ENCODE peak calls at places on chromosomes 2 and 18, in six cellular contexts. L is stimulated activated naive B cell treated with anti-CD40 and anti-IgM and Interleukin-4, amounts not matched to agents 10 μg/mL and 1 μg/mL and 100 μg/mL, for 72 hours; S is lower lobe of right lung; X is heart left ventricle; Y is gastroesophageal sphincter; N is activated CD8-positive, alpha-beta memory T cell treated with anti-CD3 and anti-CD28 coated beads, Interleukin-2, amount 10 ng/mL, durations not matched to agents 7 days and 5 days. U is an unnamed sample.

GRCh38 chr2:172431428-172431827 is 4.0 kb downstream of the ITGA6 start:
- ATAC-seq in N (no peak), X (peak; percentile 36), Y (no peak), L (no peak), S (peak; percentile 3), U (no peak)

GRCh38 chr18:22200611-22201225 is 31.3 kb downstream of the GATA6 start:
- ATAC-seq in X (peak; percentile 18), N (no peak), L (no peak), Y (no peak), S (no peak), U (peak; percentile 60)

GRCh38 chr2:38298539-38298938 is 78.5 kb downstream of the ATL2 start:
- ATAC-seq in N (no peak), Y (no peak), S (no peak), L (no peak), X (no peak), U (no peak)

GRCh38 chr2:42917374-42918017 is 125.1 kb upstream of the HAAO start:
- ATAC-seq in L (peak; percentile 91), N (no peak), S (peak; percentile 65), Y (peak; percentile 73), X (peak; percentile 30), U (peak; percentile 51)

GRCh38 chr2:206921507-206921906 is 17.8 kb upstream of the CPO start:
- ATAC-seq in N (no peak), X (no peak), Y (no peak), S (no peak), L (no peak), U (no peak)

GRCh38 chr2:157526070-157526469 is 82.2 kb upstream of the CYTIP start:
- ATAC-seq in N (no peak), X (no peak), L (no peak), S (no peak), Y (no peak), U (no peak)

GRCh38 chr2:33673937-33674336 is 74.8 kb upstream of the FAM98A start:
- ATAC-seq in S (no peak), X (no peak), N (no peak), L (no peak), Y (no peak), U (no peak)

GRCh38 chr2:74374509-74375205 is 5.5 kb downstream of the DCTN1 start:
- ATAC-seq in S (peak; percentile 81), X (peak; percentile 92), N (no peak), Y (peak; percentile 97), L (no peak), U (no peak)

GRCh38 chr2:53952519-53952918 is 18.3 kb downstream of the PSME4 start:
- ATAC-seq in S (no peak), N (no peak), X (no peak), L (no peak), Y (no peak), U (no peak)

GRCh38 chr18:11159844-11160243 is 10.5 kb upstream of the PIEZO2 start:
- ATAC-seq in X (no peak), N (no peak), Y (no peak), L (no peak), S (no peak), U (no peak)

GRCh38 chr2:227642691-227643090 is 23.9 kb upstream of the SCYGR5 start:
- ATAC-seq in Y (no peak), N (no peak), X (no peak), S (no peak), L (no peak), U (no peak)

GRCh38 chr18:50189160-50189559 is 5.8 kb downstream of the MYO5B start:
- ATAC-seq in L (peak; percentile 87), N (no peak), X (no peak), Y (no peak), S (no peak), U (no peak)

GRCh38 chr2:105652014-105652796 is 92.5 kb upstream of the NCK2 start:
- ATAC-seq in L (no peak), X (no peak), Y (no peak), S (no peak), N (no peak), U (no peak)

GRCh38 chr2:161722547-161723503 is 98.6 kb downstream of the SLC4A10 start:
- ATAC-seq in Y (no peak), L (no peak), N (no peak), S (peak; percentile 29), X (no peak), U (no peak)

GRCh38 chr18:56089607-56090258 is 501.7 kb upstream of the TCF4 start:
- ATAC-seq in L (peak; percentile 98), X (no peak), Y (no peak), S (no peak), N (no peak), U (peak; percentile 88)

GRCh38 chr2:159982842-159983785 is 79.3 kb downstream of the PLA2R1 start:
- ATAC-seq in L (no peak), X (no peak), S (no peak), Y (no peak), N (no peak), U (no peak)

GRCh38 chr18:6884944-6885343 is 155.4 kb downstream of the ARHGAP28 start:
- ATAC-seq in Y (peak; percentile 35), S (peak; percentile 17), N (no peak), L (no peak), X (no peak), U (no peak)

GRCh38 chr2:1766851-1767771 is 22.8 kb upstream of the PXDN start:
- ATAC-seq in Y (peak; percentile 41), L (no peak), N (no peak), S (peak; percentile 39), X (no peak), U (peak; percentile 42)

GRCh38 chr2:70469435-70469834 is 84.2 kb downstream of the TGFA start:
- ATAC-seq in L (no peak), Y (no peak), X (no peak), N (no peak), S (no peak), U (no peak)

GRCh38 chr2:160085662-160086061 is 23.2 kb upstream of the PLA2R1 start:
- ATAC-seq in X (no peak), N (no peak), S (no peak), Y (no peak), L (no peak), U (no peak)

GRCh38 chr2:200828104-200828503 is 16.4 kb downstream of the BZW1 start:
- ATAC-seq in X (no peak), N (no peak), S (no peak), L (no peak), Y (no peak), U (no peak)

U was measured in stimulated activated memory B cell treated with anti-CD40 and anti-IgM and Interleukin-4, amounts not matched to agents 10 μg/mL and 1 μg/mL and 100 μg/mL, for 72 hours.